ENCODE peak calls at places on chromosomes 7 and 10, in seven cellular contexts. B, G, V, N, Y, R and J are unnamed samples.

GRCh38 chr10:28690545-28690944 is 13.2 kb downstream of the BAMBI start:
- DNase-seq in B (no peak), G (no peak), V (no peak), N (no peak), Y (no peak), R (no peak), J (no peak)

GRCh38 chr7:34760271-34760670 is 102.3 kb downstream of the NPSR1 start:
- DNase-seq in B (no peak), G (no peak), V (no peak), N (no peak), Y (no peak), R (no peak), J (no peak)

GRCh38 chr10:49387029-49387428 is 8.9 kb downstream of the DRGX start:
- DNase-seq in B (peak), G (peak), V (no peak), N (no peak), Y (peak), R (no peak), J (no peak)

GRCh38 chr10:6513509-6513908 is 66.6 kb downstream of the PRKCQ start:
- DNase-seq in B (no peak), G (no peak), V (no peak), N (no peak), Y (no peak), R (no peak), J (no peak)

GRCh38 chr7:7719235-7719634 is 828 bp upstream of the RPA3 start:
- DNase-seq in B (peak), G (peak), V (peak), N (no peak), Y (peak), R (no peak), J (no peak)

GRCh38 chr7:100087055-100087750 is 1.6 kb upstream of the COPS6 start:
- DNase-seq in B (peak), G (peak), V (peak), N (no peak), Y (peak), R (no peak), J (no peak)

GRCh38 chr10:127737563-127738511 is 852 bp downstream of the FOXI2 start:
- DNase-seq in B (no peak), G (no peak), V (no peak), N (peak), Y (no peak), R (no peak), J (no peak)

GRCh38 chr7:90212149-90212495 is 582 bp downstream of the STEAP2 start:
- DNase-seq in B (no peak), G (no peak), V (no peak), N (no peak), Y (no peak), R (no peak), J (no peak)

GRCh38 chr10:132861116-132861691 is 75.3 kb upstream of the NKX6-2 start:
- DNase-seq in B (no peak), G (no peak), V (no peak), N (no peak), Y (no peak), R (peak), J (peak)

GRCh38 chr10:30387646-30388243 is 38.7 kb upstream of the MTPAP start:
- DNase-seq in B (no peak), G (peak), V (no peak), N (no peak), Y (peak), R (no peak), J (no peak)

GRCh38 chr10:52280051-52280450 is 34.0 kb upstream of the DKK1 start:
- DNase-seq in B (no peak), G (peak), V (peak), N (no peak), Y (no peak), R (no peak), J (no peak)

GRCh38 chr10:117374506-117375359 is 507 bp downstream of the PDZD8 start:
- DNase-seq in B (no peak), G (peak), V (peak), N (peak), Y (peak), R (peak), J (peak)

GRCh38 chr10:57314046-57314445 is 953.0 kb upstream of the ZWINT start:
- DNase-seq in B (no peak), G (no peak), V (no peak), N (no peak), Y (no peak), R (no peak), J (no peak)

GRCh38 chr7:158555034-158555520 is 32.5 kb downstream of the PTPRN2 start:
- DNase-seq in B (no peak), G (no peak), V (no peak), N (no peak), Y (no peak), R (no peak), J (no peak)

GRCh38 chr7:132614428-132615076 is 38.3 kb upstream of the PLXNA4 start:
- DNase-seq in B (no peak), G (peak), V (peak), N (peak), Y (peak), R (peak), J (no peak)

GRCh38 chr7:53325061-53325460 is 289.6 kb downstream of the POM121L12 start:
- DNase-seq in B (no peak), G (no peak), V (peak), N (no peak), Y (no peak), R (no peak), J (no peak)

GRCh38 chr10:69644658-69645295 is 14.7 kb downstream of the FAM241B start:
- DNase-seq in B (peak), G (peak), V (peak), N (peak), Y (peak), R (peak), J (peak)

GRCh38 chr7:89029864-89030263 is 234.3 kb upstream of the TEX47 start:
- DNase-seq in B (no peak), G (no peak), V (peak), N (no peak), Y (peak), R (no peak), J (no peak)

GRCh38 chr10:60281331-60281730 is 108.3 kb downstream of the ANK3 start:
- DNase-seq in B (no peak), G (peak), V (peak), N (no peak), Y (peak), R (no peak), J (no peak)

GRCh38 chr7:9189683-9190082 is 756.3 kb downstream of the NXPH1 start:
- DNase-seq in B (no peak), G (no peak), V (no peak), N (no peak), Y (no peak), R (peak), J (no peak)

GRCh38 chr10:88682491-88682890 is 18.2 kb downstream of the LIPF start:
- DNase-seq in B (no peak), G (peak), V (no peak), N (no peak), Y (no peak), R (no peak), J (no peak)

GRCh38 chr10:88979153-88979562 is 11.4 kb upstream of the FAS start:
- DNase-seq in B (no peak), G (peak), V (no peak), N (no peak), Y (peak), R (no peak), J (no peak)

GRCh38 chr7:47572939-47573757 is 8.8 kb downstream of the TNS3 start:
- DNase-seq in B (no peak), G (no peak), V (no peak), N (no peak), Y (no peak), R (peak), J (no peak)

GRCh38 chr10:32160866-32161265 is 104.6 kb upstream of the KIF5B start:
- DNase-seq in B (no peak), G (no peak), V (no peak), N (no peak), Y (no peak), R (no peak), J (no peak)

GRCh38 chr7:100053201-100053600 is 3.6 kb downstream of the ZSCAN21 start:
- DNase-seq in B (peak), G (peak), V (peak), N (no peak), Y (peak), R (no peak), J (no peak)

GRCh38 chr10:1847361-1847760 is 110.0 kb upstream of the ADARB2 start:
- DNase-seq in B (no peak), G (no peak), V (no peak), N (no peak), Y (no peak), R (no peak), J (no peak)

GRCh38 chr10:86775056-86775858 is 18.8 kb downstream of the BMPR1A start:
- DNase-seq in B (no peak), G (no peak), V (no peak), N (no peak), Y (peak), R (no peak), J (no peak)

GRCh38 chr10:99233680-99234018 is 2.0 kb downstream of the HPSE2 start:
- DNase-seq in B (no peak), G (no peak), V (no peak), N (peak), Y (no peak), R (no peak), J (no peak)

GRCh38 chr10:52525761-52526160 is 211.7 kb downstream of the DKK1 start:
- DNase-seq in B (peak), G (peak), V (peak), N (no peak), Y (peak), R (no peak), J (no peak)

GRCh38 chr10:117996709-117997108 is 50.0 kb downstream of the RAB11FIP2 start:
- DNase-seq in B (no peak), G (no peak), V (no peak), N (no peak), Y (no peak), R (no peak), J (no peak)

GRCh38 chr10:5812283-5813090 is 747 bp downstream of the GDI2 start:
- DNase-seq in B (no peak), G (peak), V (peak), N (peak), Y (no peak), R (peak), J (no peak)

GRCh38 chr7:131546583-131547111 is 9.8 kb downstream of the PODXL start:
- DNase-seq in B (no peak), G (peak), V (peak), N (peak), Y (peak), R (no peak), J (no peak)

DNA sequence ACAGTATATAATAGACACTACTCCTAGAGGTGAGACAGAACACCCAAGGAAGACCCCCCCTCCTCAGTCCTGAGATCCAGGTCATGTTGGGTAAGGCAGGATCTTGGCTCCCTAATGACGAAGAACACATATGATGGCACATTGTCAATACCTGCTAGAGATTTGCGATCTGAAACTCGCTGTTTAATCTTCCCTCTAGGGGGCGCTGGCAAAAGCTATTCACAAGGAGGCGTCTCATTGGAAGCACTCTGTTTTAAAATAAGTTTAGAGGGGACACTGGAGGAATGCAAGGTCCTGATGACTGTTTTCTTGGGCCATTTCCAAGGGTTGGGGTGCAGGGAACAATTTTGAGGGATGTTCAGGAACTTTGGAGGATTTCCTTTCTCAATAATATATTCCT is 1013.7 kb upstream of the MBL2 start:
- DNase-seq in B (no peak), G (no peak), V (no peak), N (no peak), Y (no peak), R (no peak), J (no peak)
- TF ChIP-seq CTCF in B (no peak), G (no peak), V (peak), N (peak), Y (no peak), R (no peak), J (no peak)

DNA sequence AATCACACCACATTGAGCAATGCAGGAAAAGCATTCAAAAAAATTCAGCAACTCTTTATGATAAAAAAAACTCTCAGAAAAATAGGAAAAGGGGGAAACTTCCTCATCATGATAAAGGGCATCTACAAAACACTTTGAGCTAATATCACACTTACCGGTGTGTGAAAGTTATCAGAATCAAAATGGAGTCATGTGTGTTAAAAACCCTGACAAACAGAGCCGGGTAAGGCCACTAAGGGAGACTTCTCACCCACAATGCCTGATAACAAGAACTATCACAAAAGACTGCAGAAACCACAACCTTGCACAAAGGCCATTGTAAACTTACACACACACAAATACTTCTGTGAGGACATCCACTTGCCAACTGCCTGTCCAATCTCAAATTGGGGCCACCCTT is 34.8 kb upstream of the SMARCD3 start:
- DNase-seq in B (no peak), G (no peak), V (no peak), N (no peak), Y (no peak), R (no peak), J (no peak)
- TF ChIP-seq CTCF in B (no peak), G (no peak), V (no peak), N (no peak), Y (no peak), R (no peak), J (no peak)

DNA sequence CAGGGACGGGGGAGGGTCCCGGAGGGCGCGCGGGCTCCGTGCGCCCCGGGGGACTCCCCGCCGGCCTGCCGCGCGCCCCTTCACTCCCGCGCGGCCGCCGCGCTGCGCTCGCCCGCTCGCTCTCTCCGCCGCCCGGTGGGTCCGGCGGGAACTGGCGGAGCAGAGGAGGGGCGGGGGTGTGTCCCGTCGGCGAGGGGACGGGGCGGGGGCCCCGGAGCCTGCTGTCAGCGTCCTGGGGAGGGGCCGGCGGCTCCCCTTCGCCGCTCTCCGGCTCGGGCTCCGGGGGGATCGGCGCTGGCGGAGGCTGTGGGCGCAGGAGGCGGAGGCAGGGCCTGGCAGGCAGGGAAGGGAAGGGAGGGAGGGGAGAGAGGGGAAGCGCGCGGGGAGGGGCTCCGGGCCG is at the start of gene SH3PXD2A:
- DNase-seq in B (no peak), G (no peak), V (peak), N (peak), Y (no peak), R (peak), J (no peak)
- TF ChIP-seq CTCF in B (no peak), G (peak), V (no peak), N (peak), Y (no peak), R (no peak), J (no peak)

DNA sequence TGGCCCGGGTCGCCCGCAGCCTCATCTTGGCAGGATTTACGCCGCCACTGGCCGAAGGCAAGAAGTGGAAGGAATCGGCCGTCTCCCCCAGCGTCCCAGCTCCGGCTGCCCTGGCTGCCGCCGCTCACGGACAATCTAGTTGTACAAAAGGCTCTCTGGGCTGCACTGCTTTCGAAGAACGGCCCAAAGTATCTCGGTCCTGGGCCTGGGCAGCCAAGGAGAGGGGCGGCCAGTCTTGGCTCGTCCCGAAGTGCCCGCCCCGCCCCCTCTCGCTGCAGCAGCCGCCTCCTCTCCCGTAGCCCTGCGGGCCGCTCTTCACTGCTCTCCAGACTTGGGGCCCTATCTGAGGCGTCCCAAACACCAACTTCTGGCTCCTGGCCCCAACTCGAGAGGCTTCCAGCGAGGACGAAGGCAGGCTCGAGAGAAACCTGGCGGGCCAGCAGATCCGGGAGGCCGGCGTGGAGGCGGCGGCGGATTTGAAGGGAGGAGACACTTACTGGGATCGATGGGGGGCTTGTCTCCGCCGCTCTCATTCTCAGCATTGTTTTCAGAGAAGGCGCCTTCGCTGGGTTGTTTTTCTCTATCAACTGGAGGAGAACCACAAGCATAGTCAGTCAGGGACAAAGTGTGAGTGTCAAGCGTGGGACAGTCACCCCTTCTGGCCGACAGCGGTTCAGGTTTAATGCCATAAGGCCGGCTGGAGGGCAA is 802 bp downstream of the HOXA9 start:
- DNase-seq in B (no peak), G (no peak), V (no peak), N (no peak), Y (peak), R (peak), J (peak)
- TF ChIP-seq CTCF in B (peak), G (no peak), V (peak), N (peak), Y (peak), R (no peak), J (peak)

GRCh38 chr10:62856021-62856420 is 39.9 kb upstream of the EGR2 start:
- DNase-seq in B (no peak), G (no peak), V (no peak), N (no peak), Y (no peak), R (no peak), J (no peak)

GRCh38 chr10:62851449-62851848 is 35.3 kb upstream of the EGR2 start:
- DNase-seq in B (no peak), G (peak), V (no peak), N (no peak), Y (peak), R (no peak), J (no peak)

GRCh38 chr10:62850646-62851045 is 34.5 kb upstream of the EGR2 start:
- DNase-seq in B (no peak), G (no peak), V (no peak), N (no peak), Y (no peak), R (no peak), J (no peak)

GRCh38 chr10:62852961-62853702 is 37.0 kb upstream of the EGR2 start:
- DNase-seq in B (no peak), G (no peak), V (no peak), N (no peak), Y (no peak), R (no peak), J (no peak)

DNA sequence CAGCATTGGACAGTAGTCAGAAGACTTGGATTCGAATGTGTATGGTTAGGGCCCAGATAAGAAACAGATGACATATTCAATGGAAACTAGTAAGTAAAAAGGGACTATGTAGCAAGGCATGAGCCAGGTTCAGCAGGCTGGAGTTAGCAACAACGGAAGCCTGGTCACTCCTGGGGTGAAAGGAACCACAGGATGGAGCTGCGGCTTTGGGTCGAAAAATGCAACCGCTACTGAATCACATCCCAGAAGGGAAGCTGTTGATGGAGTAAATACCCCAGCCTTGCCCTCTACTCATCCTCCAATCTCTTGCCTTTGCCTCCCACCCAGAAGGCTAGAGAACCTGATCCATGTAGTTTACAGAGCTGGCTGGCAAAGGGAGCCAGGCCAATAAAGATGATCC is 37.5 kb upstream of the EGR2 start:
- DNase-seq in B (no peak), G (no peak), V (no peak), N (no peak), Y (peak), R (no peak), J (peak)
- TF ChIP-seq CTCF in B (no peak), G (no peak), V (no peak), N (no peak), Y (no peak), R (no peak), J (no peak)